ENCODE peak calls at places on chromosomes 4 and X, in five cellular contexts. F, L, K, P and T are unnamed samples.

GRCh38 chrX:3184176-3184930 is 143.1 kb downstream of the ARSF start:
- DNase-seq in L (no peak), F (no peak), P (no peak), K (peak), T (no peak)

GRCh38 chr4:159269143-159269542 is 166.3 kb downstream of the RAPGEF2 start:
- DNase-seq in L (no peak), K (no peak), P (no peak), F (no peak), T (peak)

GRCh38 chr4:11415409-11416070 is 13.2 kb downstream of the HS3ST1 start:
- DNase-seq in K (no peak), L (no peak), P (no peak), F (no peak), T (no peak)

GRCh38 chrX:143455045-143455444 is 62.2 kb downstream of the SPANXN3 start:
- DNase-seq in K (no peak), L (no peak), P (no peak), F (no peak), T (no peak)

GRCh38 chrX:104112326-104112951 is at the start of gene ZCCHC18:
- DNase-seq in K (peak), P (no peak), F (peak), L (no peak), T (peak)

GRCh38 chr4:74189331-74190043 is 31.6 kb downstream of the MTHFD2L start:
- DNase-seq in P (peak), F (no peak), L (peak), K (peak), T (peak)

GRCh38 chr4:145891958-145892357 is 46.7 kb downstream of the ZNF827 start:
- DNase-seq in L (no peak), K (no peak), F (no peak), P (no peak), T (no peak)

GRCh38 chr4:106039796-106040195 is 144.5 kb downstream of the NPNT start:
- DNase-seq in F (no peak), P (no peak), L (no peak), K (no peak), T (no peak)

GRCh38 chr4:77852892-77853495 is 9.6 kb upstream of the MRPL1 start:
- DNase-seq in L (peak), K (no peak), F (no peak), P (no peak), T (no peak)

GRCh38 chr4:24643774-24644520 is 59.6 kb upstream of the DHX15 start:
- DNase-seq in P (no peak), L (no peak), K (no peak), F (no peak), T (no peak)

GRCh38 chrX:140480765-140481164 is 24.1 kb downstream of the SOX3 start:
- DNase-seq in K (no peak), P (no peak), L (no peak), F (no peak), T (no peak)

DNA sequence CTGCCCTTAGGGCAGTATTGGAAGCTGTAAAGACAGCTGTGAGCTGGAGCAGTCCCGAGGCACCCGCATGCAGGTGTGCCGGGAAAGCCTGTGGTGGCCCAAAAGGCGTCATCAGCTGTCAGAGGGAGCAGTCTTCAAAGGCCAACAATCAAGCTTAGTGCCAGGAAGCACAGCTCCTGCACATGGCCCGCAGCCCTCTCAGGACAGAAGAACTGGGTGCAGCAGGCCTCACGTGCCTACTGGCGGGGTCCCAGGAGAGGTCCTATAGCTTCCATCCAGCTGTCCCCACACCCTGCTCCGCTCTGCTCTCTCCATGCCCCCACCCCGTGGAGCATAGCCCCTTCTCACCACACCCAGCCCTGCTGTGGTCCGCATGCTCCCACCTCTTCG is 92.2 kb upstream of the TRIM2 start:
- DNase-seq in F (no peak), L (no peak), P (no peak), K (no peak), T (no peak)
- TF ChIP-seq JUND in F (no peak), L (no peak), P (no peak), K (no peak), T (no peak)

DNA sequence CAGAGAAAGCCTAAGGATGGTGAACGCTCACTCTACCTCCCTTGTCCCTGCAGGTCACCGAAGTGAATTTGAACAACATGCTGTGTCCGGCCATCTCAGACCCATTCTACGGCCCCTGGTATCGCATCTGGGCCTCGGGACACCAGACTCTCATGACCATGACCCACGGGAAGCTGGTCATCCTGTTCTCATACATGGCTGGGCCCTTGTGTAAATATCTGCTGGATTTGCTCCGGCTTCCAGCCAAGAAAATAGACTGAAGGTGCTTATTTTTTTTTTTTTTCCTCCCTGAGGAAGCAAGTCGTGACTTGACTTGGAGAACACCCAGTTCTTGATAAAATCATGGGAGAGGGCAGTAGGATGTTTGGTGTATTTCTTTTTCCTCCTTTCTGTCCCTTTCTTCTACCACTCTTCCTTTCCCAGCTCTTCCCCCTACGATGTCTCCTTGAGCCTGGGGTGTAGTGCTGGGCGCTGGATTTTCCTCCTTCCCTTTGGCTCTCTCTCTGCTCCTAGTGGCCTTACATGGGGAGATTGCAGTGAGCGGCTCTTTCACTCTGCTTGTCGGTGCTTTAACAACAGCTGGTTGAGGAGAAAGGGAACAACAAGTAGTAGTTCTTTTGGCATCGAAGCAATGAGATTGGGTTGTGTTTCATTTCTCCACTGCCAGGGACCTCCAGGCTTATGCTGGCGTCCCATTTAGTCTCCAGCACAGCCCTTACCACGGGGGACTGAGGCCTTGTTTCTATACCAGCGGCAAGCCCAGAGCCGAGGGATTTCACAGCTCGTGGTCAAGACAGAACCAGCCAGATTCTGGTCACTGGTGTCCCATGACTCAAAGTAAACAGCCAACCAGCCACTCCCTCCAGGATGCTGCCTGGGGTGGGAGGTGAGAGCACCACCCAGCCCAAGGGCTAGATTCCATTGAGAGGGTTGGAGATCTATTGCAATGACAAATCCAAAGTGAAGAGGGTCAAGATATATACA is 144.4 kb downstream of the AMMECR1 start:
- DNase-seq in L (no peak), K (no peak), F (no peak), P (no peak), T (no peak)
- TF ChIP-seq JUND in L (no peak), K (no peak), F (no peak), P (peak), T (no peak)

DNA sequence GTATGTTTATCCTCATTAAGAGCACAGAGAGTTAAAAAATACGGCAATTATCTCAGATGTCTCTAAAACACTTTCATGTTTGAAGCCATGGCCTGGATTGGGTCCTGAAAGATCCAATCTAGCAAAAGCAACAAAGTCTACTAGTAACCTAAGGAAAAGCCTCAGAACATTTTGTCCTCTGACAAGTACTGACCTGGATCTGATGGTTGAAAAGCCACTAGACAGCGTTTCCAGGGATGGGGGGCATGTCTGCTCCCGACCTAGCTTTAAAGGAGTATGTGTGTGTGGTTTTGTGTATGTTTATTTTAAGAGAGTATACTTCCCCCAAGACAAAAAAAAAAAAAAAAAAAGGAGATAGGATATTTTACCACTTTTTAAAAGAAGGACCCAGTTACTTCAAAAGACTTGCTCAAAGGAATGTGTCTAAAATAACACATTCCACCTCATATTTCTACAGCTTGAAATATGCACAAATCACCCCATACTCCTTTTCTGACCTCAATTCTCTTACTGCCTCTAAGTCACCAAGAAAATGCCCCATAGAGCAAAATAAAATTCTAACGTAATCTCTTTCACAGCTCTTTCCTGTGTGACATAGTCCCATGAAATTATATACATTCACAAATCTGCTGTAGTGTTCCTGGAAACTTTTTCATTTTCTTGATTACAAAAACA is 189.0 kb upstream of the TTC29 start:
- DNase-seq in F (no peak), L (no peak), P (no peak), K (no peak), T (no peak)
- TF ChIP-seq JUND in F (no peak), L (no peak), P (no peak), K (no peak), T (no peak)

DNA sequence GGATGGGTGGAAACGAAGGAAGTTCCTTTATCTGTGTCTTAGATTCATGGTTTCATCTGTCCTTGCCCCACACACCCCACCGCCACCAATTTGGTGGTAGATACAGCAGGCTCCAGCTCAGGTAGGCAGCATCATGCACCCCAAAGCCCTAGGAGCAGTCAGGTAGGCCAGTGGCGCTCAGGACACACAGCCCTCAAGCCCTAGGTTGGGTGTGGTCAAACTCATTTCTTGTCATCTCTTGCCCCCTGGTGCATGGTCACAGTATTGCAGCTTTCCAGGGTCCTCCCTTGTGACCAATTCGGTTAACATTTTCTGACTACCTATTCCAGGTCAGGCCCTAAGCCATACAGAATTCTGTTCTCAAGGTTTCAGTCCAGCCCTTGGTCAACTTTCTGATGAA is 14.5 kb upstream of the PRRG3 start:
- DNase-seq in L (peak), K (peak), P (peak), F (peak), T (peak)
- TF ChIP-seq JUND in L (no peak), K (no peak), P (no peak), F (no peak), T (no peak)